ENCODE peak calls at places on chromosome 6, in five cellular contexts. I is brain microvascular endothelial cell, H is fibroblast of lung, G is breast epithelium, U is fibroblast of mammary gland. D is an unnamed sample.

GRCh38 chr6:128599036-128599435 is 78.6 kb upstream of the PTPRK start:
- DNase-seq in G (no peak), U (peak), H (no peak), I (no peak), D (no peak)

GRCh38 chr6:16654703-16655102 is 106.6 kb downstream of the ATXN1 start:
- DNase-seq in I (no peak), G (no peak), H (no peak), U (no peak), D (no peak)

GRCh38 chr6:166592818-166593217 is 6.3 kb upstream of the RAMACL start:
- DNase-seq in U (peak), H (peak), I (peak), G (no peak), D (no peak)

GRCh38 chr6:50087231-50087954 is 37.7 kb upstream of the DEFB112 start:
- DNase-seq in H (peak), I (peak), U (peak), G (no peak), D (no peak)

GRCh38 chr6:16097382-16098171 is 31.3 kb upstream of the MYLIP start:
- DNase-seq in H (no peak), U (no peak), G (no peak), I (no peak), D (no peak)

GRCh38 chr6:31400467-31401289 is 2.7 kb upstream of the MICA start:
- DNase-seq in U (peak), G (peak), I (peak), H (peak), D (peak)

GRCh38 chr6:22153384-22154158 is 143.3 kb downstream of the PRL start:
- DNase-seq in U (no peak), G (no peak), I (no peak), H (peak), D (no peak)

GRCh38 chr6:6875818-6876470 is 231.8 kb upstream of the RREB1 start:
- DNase-seq in G (no peak), U (peak), I (peak), H (peak), D (no peak)

GRCh38 chr6:170367241-170367640 is 60.7 kb downstream of the FAM120B start:
- DNase-seq in U (peak), H (peak), I (no peak), G (no peak), D (no peak)

GRCh38 chr6:37554480-37554819 is 54.8 kb upstream of the CCDC167 start:
- DNase-seq in U (peak), H (no peak), I (peak), G (no peak), D (no peak)

GRCh38 chr6:131643262-131643631 is 6.1 kb downstream of the ENPP3 start:
- DNase-seq in I (no peak), G (no peak), U (peak), H (no peak), D (no peak)

GRCh38 chr6:135129139-135129867 is 51.8 kb upstream of the MYB start:
- DNase-seq in U (no peak), G (no peak), I (no peak), H (no peak), D (no peak)

GRCh38 chr6:126614642-126615504 is 275.0 kb downstream of the CENPW start:
- DNase-seq in U (no peak), G (no peak), H (no peak), I (no peak), D (no peak)

GRCh38 chr6:145878591-145879295 is 64.1 kb upstream of the FBXO30 start:
- DNase-seq in G (no peak), H (no peak), U (peak), I (peak), D (no peak)

GRCh38 chr6:26124550-26125014 is 37.4 kb downstream of the HFE start:
- DNase-seq in H (peak), I (no peak), U (no peak), G (no peak), D (no peak)

GRCh38 chr6:99905209-99906106 is 88.6 kb downstream of the MCHR2 start:
- DNase-seq in G (no peak), H (peak), U (peak), I (peak), D (no peak)

GRCh38 chr6:85081102-85081501 is 316.7 kb upstream of the TBX18 start:
- DNase-seq in H (no peak), U (peak), I (no peak), G (no peak), D (no peak)

GRCh38 chr6:15578716-15579391 is 84.0 kb downstream of the DTNBP1 start:
- DNase-seq in H (no peak), G (no peak), I (no peak), U (no peak), D (no peak)

GRCh38 chr6:150544793-150545192 is 54.9 kb upstream of the PLEKHG1 start:
- DNase-seq in I (no peak), U (no peak), H (no peak), G (no peak), D (no peak)
- TF ChIP-seq CTCF in I (no peak), U (no peak), H (no peak), G (no peak), D (no peak)

DNA sequence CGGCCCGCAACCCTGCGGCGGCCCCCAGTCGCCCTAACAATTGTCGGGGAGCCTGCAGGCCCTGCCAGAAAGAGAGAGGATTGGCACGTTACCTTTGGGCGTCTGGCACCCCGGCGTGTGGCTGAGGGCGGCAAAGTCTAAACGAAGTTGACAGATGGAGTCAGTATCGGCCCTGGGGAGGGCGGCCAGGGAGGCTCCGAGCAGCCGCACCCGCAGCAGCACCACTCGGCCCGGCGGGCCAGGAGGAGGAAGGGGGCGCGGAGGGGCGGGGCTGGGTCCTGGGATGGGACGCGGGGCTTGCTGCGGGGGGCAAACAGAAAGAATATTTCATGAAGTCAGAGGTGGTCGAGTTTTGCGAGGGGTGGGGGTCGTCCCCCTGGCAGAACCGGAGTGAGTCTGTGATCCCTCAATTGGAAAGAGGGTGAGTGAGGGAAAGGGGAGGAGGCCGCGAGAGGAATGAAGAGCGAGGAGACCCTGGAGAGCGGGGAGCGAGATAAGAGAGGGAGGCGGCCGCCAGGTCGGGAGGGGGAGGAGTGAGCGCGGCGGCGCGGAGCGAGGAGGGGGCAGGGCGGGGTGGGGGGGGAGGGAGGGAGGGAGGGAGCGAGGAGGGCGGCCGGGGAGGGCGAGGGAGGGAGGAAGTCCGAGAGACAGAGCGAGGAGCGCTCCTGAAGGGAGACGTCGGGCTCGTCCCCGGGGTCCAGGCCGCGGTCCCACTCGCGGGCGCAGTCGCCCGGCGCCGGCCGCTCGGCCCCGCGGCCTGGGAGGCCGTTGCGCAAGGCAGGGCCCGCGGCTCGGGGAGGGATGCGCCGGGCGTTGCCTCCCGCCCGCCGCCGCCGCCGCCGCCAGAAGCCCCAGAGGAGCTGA is at the start of gene FOXF2:
- DNase-seq in U (no peak), G (no peak), H (peak), I (no peak), D (no peak)
- H3K4me3 ChIP-seq in U (peak), G (peak), H (peak), I (peak), D (peak)

DNA sequence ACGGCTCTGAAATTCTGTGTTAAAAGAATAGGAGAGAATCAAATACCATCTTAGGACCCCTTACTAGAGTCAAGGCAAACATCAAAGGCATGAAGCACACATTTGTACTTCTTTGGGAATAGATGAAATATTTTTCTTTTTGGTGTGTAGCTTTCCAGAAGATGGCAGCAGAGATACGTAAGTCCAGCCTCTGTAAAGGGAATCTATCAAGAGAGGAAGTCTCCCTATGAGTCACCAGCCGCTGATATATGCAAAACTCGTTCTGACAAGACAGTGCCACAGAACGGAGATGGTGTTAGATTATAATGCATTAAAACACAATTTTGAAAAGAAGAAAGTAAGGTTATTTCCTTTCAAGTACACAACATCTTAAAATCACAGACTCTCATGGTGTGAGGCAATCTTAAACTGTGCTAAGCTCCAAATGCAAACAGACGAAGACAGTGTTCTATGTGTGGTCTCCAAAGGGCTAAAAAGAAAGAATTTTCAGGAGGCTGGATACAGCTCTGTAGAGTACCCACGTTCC is 120.0 kb upstream of the AGPAT4 start:
- DNase-seq in U (peak), H (peak), G (no peak), I (peak), D (no peak)
- TF ChIP-seq CTCF in U (peak), H (peak), G (peak), I (peak), D (peak)

GRCh38 chr6:1612902-1613301 is 3.2 kb downstream of the FOXC1 start:
- DNase-seq in H (peak), I (peak), G (no peak), U (peak), D (no peak)
- H3K4me3 ChIP-seq in H (peak), I (peak), G (peak), U (peak), D (peak)

GRCh38 chr6:89597988-89598387 is 40.6 kb downstream of the LYRM2 start:
- DNase-seq in I (peak), H (peak), G (no peak), U (peak), D (no peak)
- TF ChIP-seq CTCF in I (no peak), H (no peak), G (peak), U (no peak), D (peak)

GRCh38 chr6:87827291-87827690 is 125.3 kb upstream of the AKIRIN2 start:
- DNase-seq in U (no peak), I (no peak), G (no peak), H (no peak), D (no peak)

GRCh38 chr6:87826376-87826775 is 124.3 kb upstream of the AKIRIN2 start:
- DNase-seq in H (peak), G (no peak), I (no peak), U (no peak), D (no peak)

GRCh38 chr6:87825865-87826264 is 123.8 kb upstream of the AKIRIN2 start:
- DNase-seq in H (no peak), G (no peak), U (no peak), I (no peak), D (no peak)

GRCh38 chr6:87822011-87822410 is 120.0 kb upstream of the AKIRIN2 start:
- DNase-seq in G (no peak), H (no peak), I (peak), U (no peak), D (no peak)

DNA sequence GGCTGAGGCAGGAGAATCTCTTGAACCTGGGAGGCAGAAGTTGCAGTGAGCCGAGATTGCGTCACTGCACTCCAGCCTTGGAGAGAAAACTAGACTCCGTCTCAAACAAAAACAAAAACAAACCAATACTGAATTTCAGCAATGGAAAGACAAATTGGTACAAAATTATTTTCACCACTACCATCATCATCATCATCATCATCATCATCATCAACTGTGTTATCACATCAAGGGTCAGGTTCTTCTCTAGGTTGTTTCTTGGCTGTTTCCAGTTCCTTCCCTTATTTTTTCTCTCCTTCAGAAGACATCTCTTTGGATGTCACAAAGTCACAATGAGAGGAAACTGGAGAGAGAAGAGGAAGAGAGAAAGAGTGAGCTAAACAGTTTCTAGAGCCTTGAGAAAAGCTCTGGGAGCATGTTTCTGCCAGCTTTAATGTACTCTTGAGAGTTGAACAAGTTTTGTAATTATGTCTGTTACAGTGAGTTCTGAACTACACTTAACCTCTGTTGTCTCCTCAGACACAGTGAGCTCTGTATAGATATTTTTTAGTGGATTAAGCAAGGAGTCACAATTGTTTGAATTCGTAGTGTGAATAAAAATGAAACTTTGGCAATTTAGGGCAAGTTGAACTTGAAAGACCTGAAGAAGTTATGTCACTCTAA is 122.9 kb upstream of the AKIRIN2 start:
- DNase-seq in G (no peak), I (no peak), H (no peak), U (no peak), D (no peak)
- H3K4me3 ChIP-seq in G (no peak), I (no peak), H (no peak), U (no peak), D (no peak)

GRCh38 chr6:95364016-95364604 is 213.2 kb upstream of the MANEA start:
- DNase-seq in H (peak), U (peak), G (no peak), I (no peak), D (no peak)
- TF ChIP-seq CTCF in H (peak), U (peak), G (no peak), I (peak), D (peak)

DNA sequence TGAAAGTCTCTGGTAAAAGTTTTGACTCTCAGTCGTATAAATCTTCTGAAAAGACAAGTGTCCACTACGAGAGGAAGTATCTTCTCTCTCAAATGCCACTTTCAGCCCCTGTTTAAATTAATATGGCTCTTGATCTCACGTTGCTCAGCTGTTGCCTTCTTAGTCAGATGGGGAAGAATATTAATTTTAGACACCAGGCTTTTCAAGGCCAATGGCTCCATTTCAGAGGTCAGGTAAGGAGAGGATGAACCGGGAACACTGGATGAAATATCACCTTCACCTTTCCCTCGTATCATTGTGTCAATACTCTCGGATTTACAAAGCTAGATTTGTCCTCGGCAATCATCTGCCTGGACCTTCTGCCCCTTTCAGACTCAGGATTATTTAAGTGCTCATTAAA is at the start of gene MYLK4:
- DNase-seq in I (no peak), H (no peak), U (no peak), G (no peak), D (no peak)
- H3K4me3 ChIP-seq in I (no peak), H (no peak), U (no peak), G (no peak), D (peak)

DNA sequence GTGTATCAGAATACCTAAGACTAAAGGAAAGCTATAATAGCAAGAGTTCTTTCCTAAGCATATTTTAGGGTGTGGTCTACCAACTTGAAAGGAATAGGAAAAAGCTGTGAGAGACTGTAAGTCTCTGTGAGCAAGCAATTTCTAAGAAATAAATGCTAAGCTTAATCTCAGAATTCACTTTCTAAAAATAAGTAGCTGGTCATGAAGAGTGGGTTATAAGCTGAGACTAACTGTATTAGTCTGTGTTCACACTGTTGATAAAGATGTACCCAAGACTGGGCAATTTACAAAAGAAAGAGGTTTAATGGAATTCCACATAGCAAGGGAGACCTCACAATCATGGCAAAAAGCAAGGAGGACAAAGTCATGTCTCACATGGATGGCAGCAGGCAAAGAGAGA is 175.4 kb upstream of the PREP start:
- DNase-seq in U (no peak), G (no peak), H (no peak), I (no peak), D (no peak)
- TF ChIP-seq CTCF in U (no peak), G (no peak), H (no peak), I (no peak), D (no peak)

D was measured in left ventricle myocardium inferior.